ENCODE peak calls at places on chromosomes 4 and X, in five cellular contexts. One of them, this sample, is unnamed.

GRCh38 chrX:39953027-39953426 is 144.7 kb downstream of the BCOR start:
- DNase-seq in GDM1: no peak
- DNase-seq in activated CD4-positive, alpha-beta T cell treated with anti-CD3 and anti-CD28 coated beads, Interleukin-2, amount 50 U/mL, for 4 hours: no peak
- DNase-seq in NCI-H510A: no peak
- DNase-seq in AG08396: no peak
- DNase-seq in this sample: no peak

GRCh38 chrX:1475881-1476280 is 23.2 kb upstream of the ASMTL start:
- DNase-seq in NCI-H510A: no peak
- DNase-seq in GDM1: no peak
- DNase-seq in AG08396: no peak
- DNase-seq in activated CD4-positive, alpha-beta T cell treated with anti-CD3 and anti-CD28 coated beads, Interleukin-2, amount 50 U/mL, for 4 hours: no peak
- DNase-seq in this sample: no peak

GRCh38 chr4:183797041-183797444 is 108.1 kb upstream of the STOX2 start:
- DNase-seq in GDM1: no peak
- DNase-seq in NCI-H510A: no peak
- DNase-seq in AG08396: no peak
- DNase-seq in activated CD4-positive, alpha-beta T cell treated with anti-CD3 and anti-CD28 coated beads, Interleukin-2, amount 50 U/mL, for 4 hours: no peak
- DNase-seq in this sample: no peak

GRCh38 chr4:73453701-73454005 is 17.6 kb downstream of the AFP start:
- DNase-seq in AG08396: no peak
- DNase-seq in GDM1: no peak
- DNase-seq in NCI-H510A: no peak
- DNase-seq in activated CD4-positive, alpha-beta T cell treated with anti-CD3 and anti-CD28 coated beads, Interleukin-2, amount 50 U/mL, for 4 hours: no peak
- DNase-seq in this sample: no peak

GRCh38 chrX:68927178-68927577 is 98.4 kb downstream of the EFNB1 start:
- DNase-seq in NCI-H510A: no peak
- DNase-seq in GDM1: no peak
- DNase-seq in AG08396: no peak
- DNase-seq in activated CD4-positive, alpha-beta T cell treated with anti-CD3 and anti-CD28 coated beads, Interleukin-2, amount 50 U/mL, for 4 hours: no peak
- DNase-seq in this sample: no peak

GRCh38 chr4:37634180-37634579 is 52.0 kb downstream of the RELL1 start:
- DNase-seq in GDM1: no peak
- DNase-seq in activated CD4-positive, alpha-beta T cell treated with anti-CD3 and anti-CD28 coated beads, Interleukin-2, amount 50 U/mL, for 4 hours: no peak
- DNase-seq in NCI-H510A: no peak
- DNase-seq in AG08396: no peak
- DNase-seq in this sample: no peak

GRCh38 chr4:110156442-110156841 is 42.0 kb downstream of the ELOVL6 start:
- DNase-seq in GDM1: no peak
- DNase-seq in AG08396: no peak
- DNase-seq in activated CD4-positive, alpha-beta T cell treated with anti-CD3 and anti-CD28 coated beads, Interleukin-2, amount 50 U/mL, for 4 hours: no peak
- DNase-seq in NCI-H510A: no peak
- DNase-seq in this sample: no peak

GRCh38 chr4:6892190-6892908 is 17.3 kb upstream of the TBC1D14 start:
- DNase-seq in NCI-H510A: no peak
- DNase-seq in GDM1: peak
- DNase-seq in AG08396: peak
- DNase-seq in activated CD4-positive, alpha-beta T cell treated with anti-CD3 and anti-CD28 coated beads, Interleukin-2, amount 50 U/mL, for 4 hours: no peak
- DNase-seq in this sample: no peak

GRCh38 chrX:53824686-53825085 is 138.2 kb upstream of the HUWE1 start:
- DNase-seq in activated CD4-positive, alpha-beta T cell treated with anti-CD3 and anti-CD28 coated beads, Interleukin-2, amount 50 U/mL, for 4 hours: no peak
- DNase-seq in AG08396: no peak
- DNase-seq in NCI-H510A: no peak
- DNase-seq in GDM1: no peak
- DNase-seq in this sample: no peak

GRCh38 chr4:15779789-15780188 is 1.7 kb downstream of the CD38 start:
- DNase-seq in GDM1: no peak
- DNase-seq in NCI-H510A: no peak
- DNase-seq in AG08396: no peak
- DNase-seq in activated CD4-positive, alpha-beta T cell treated with anti-CD3 and anti-CD28 coated beads, Interleukin-2, amount 50 U/mL, for 4 hours: no peak
- DNase-seq in this sample: no peak

This sample was measured in activated T-helper 9 cell treated with anti-CD3 and anti-CD28 coated beads, Interleukin-2, amount 50 U/mL, for 16 hours.